ENCODE peak calls at places on chromosomes 12 and 14, in six cellular contexts. One of them, this sample, is unnamed.

GRCh38 chr12:84270470-84271140 is 642.0 kb downstream of the SLC6A15 start:
- DNase-seq in dorsolateral prefrontal cortex: no peak
- DNase-seq in AG10803: no peak
- DNase-seq in CD8-positive, alpha-beta T cell: no peak
- DNase-seq in fibroblast of pulmonary artery: peak; percentile 3
- DNase-seq in upper lobe of right lung: no peak
- DNase-seq in this sample: no peak

GRCh38 chr12:32548691-32549412 is 130.2 kb upstream of the DNM1L start:
- DNase-seq in dorsolateral prefrontal cortex: no peak
- DNase-seq in AG10803: peak; percentile 93
- DNase-seq in CD8-positive, alpha-beta T cell: no peak
- DNase-seq in fibroblast of pulmonary artery: peak; percentile 63
- DNase-seq in upper lobe of right lung: no peak
- DNase-seq in this sample: no peak

GRCh38 chr14:75826599-75826998 is 155.2 kb downstream of the TGFB3 start:
- DNase-seq in dorsolateral prefrontal cortex: no peak
- DNase-seq in AG10803: peak; percentile 31
- DNase-seq in CD8-positive, alpha-beta T cell: no peak
- DNase-seq in fibroblast of pulmonary artery: no peak
- DNase-seq in upper lobe of right lung: no peak
- DNase-seq in this sample: no peak

GRCh38 chr12:85872497-85873091 is 1.5 kb upstream of the NTS start:
- DNase-seq in dorsolateral prefrontal cortex: no peak
- DNase-seq in AG10803: peak; percentile 67
- DNase-seq in CD8-positive, alpha-beta T cell: no peak
- DNase-seq in fibroblast of pulmonary artery: peak; percentile 80
- DNase-seq in upper lobe of right lung: no peak
- DNase-seq in this sample: peak; percentile 26

GRCh38 chr12:21438643-21439042 is 1.2 kb downstream of the PYROXD1 start:
- DNase-seq in dorsolateral prefrontal cortex: no peak
- DNase-seq in AG10803: no peak
- DNase-seq in CD8-positive, alpha-beta T cell: no peak
- DNase-seq in fibroblast of pulmonary artery: peak; percentile 8
- DNase-seq in upper lobe of right lung: no peak
- DNase-seq in this sample: no peak

GRCh38 chr14:98114122-98114895 is 1157.7 kb downstream of the BCL11B start:
- DNase-seq in dorsolateral prefrontal cortex: no peak
- DNase-seq in AG10803: peak; percentile 9
- DNase-seq in CD8-positive, alpha-beta T cell: no peak
- DNase-seq in fibroblast of pulmonary artery: no peak
- DNase-seq in upper lobe of right lung: no peak
- DNase-seq in this sample: no peak

GRCh38 chr12:27474344-27474743 is 27.8 kb downstream of the SMCO2 start:
- DNase-seq in dorsolateral prefrontal cortex: no peak
- DNase-seq in AG10803: peak; percentile 75
- DNase-seq in CD8-positive, alpha-beta T cell: no peak
- DNase-seq in fibroblast of pulmonary artery: peak; percentile 62
- DNase-seq in upper lobe of right lung: no peak
- DNase-seq in this sample: no peak

GRCh38 chr12:2640709-2641108 is 154.1 kb upstream of the FKBP4 start:
- DNase-seq in dorsolateral prefrontal cortex: no peak
- DNase-seq in AG10803: peak; percentile 95
- DNase-seq in CD8-positive, alpha-beta T cell: no peak
- DNase-seq in fibroblast of pulmonary artery: peak; percentile 93
- DNase-seq in upper lobe of right lung: peak; percentile 64
- DNase-seq in this sample: no peak

GRCh38 chr12:4240161-4240783 is 33.3 kb upstream of the CCND2 start:
- DNase-seq in dorsolateral prefrontal cortex: no peak
- DNase-seq in AG10803: no peak
- DNase-seq in CD8-positive, alpha-beta T cell: no peak
- DNase-seq in fibroblast of pulmonary artery: no peak
- DNase-seq in upper lobe of right lung: no peak
- DNase-seq in this sample: no peak

GRCh38 chr12:132869551-132869950 is 17.9 kb downstream of the CHFR start:
- DNase-seq in dorsolateral prefrontal cortex: no peak
- DNase-seq in AG10803: no peak
- DNase-seq in CD8-positive, alpha-beta T cell: no peak
- DNase-seq in fibroblast of pulmonary artery: no peak
- DNase-seq in upper lobe of right lung: no peak
- DNase-seq in this sample: no peak

GRCh38 chr12:30010071-30011052 is 226.6 kb upstream of the TMTC1 start:
- DNase-seq in dorsolateral prefrontal cortex: no peak
- DNase-seq in AG10803: no peak
- DNase-seq in CD8-positive, alpha-beta T cell: no peak
- DNase-seq in fibroblast of pulmonary artery: no peak
- DNase-seq in upper lobe of right lung: no peak
- DNase-seq in this sample: no peak

GRCh38 chr12:113254298-113254697 is 33.0 kb downstream of the TPCN1 start:
- DNase-seq in dorsolateral prefrontal cortex: no peak
- DNase-seq in AG10803: no peak
- DNase-seq in CD8-positive, alpha-beta T cell: no peak
- DNase-seq in fibroblast of pulmonary artery: no peak
- DNase-seq in upper lobe of right lung: no peak
- DNase-seq in this sample: no peak

DNA sequence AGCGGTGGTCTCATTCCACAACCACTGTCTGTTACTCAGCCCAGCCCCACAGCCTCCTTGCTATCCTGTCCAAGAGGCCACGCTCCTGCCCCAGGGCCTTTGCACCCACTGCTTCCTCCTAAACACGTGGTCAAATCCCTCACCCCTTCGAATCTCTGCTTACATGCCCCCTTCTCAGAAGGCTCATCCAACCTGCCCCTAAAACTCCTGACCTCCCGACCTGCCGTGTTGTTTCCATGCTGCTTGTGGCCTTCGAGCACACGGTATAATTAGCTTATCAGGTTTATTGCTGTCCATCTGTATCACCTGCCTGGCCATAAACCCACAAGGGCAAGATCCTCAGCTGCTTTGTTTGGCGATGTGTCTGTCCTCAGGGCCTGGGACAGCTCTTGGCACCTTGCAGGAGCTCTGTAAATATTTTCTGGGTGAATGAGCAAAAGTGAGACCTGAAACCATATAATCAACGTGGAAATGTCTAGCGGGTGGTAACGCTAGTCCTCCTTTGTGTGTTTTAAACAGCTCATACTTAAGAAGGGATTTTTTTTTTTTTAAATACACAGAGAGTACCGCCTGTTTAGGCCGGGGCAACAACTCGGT is 36.0 kb downstream of the SCARB1 start:
- DNase-seq in dorsolateral prefrontal cortex: no peak
- DNase-seq in AG10803: no peak
- DNase-seq in CD8-positive, alpha-beta T cell: no peak
- DNase-seq in fibroblast of pulmonary artery: no peak
- DNase-seq in upper lobe of right lung: no peak
- DNase-seq in this sample: peak; percentile 63
- TF ChIP-seq CTCF in dorsolateral prefrontal cortex: no peak
- TF ChIP-seq CTCF in AG10803: no peak
- TF ChIP-seq CTCF in CD8-positive, alpha-beta T cell: no peak
- TF ChIP-seq CTCF in fibroblast of pulmonary artery: no peak
- TF ChIP-seq CTCF in upper lobe of right lung: no peak
- TF ChIP-seq CTCF in this sample: no peak

DNA sequence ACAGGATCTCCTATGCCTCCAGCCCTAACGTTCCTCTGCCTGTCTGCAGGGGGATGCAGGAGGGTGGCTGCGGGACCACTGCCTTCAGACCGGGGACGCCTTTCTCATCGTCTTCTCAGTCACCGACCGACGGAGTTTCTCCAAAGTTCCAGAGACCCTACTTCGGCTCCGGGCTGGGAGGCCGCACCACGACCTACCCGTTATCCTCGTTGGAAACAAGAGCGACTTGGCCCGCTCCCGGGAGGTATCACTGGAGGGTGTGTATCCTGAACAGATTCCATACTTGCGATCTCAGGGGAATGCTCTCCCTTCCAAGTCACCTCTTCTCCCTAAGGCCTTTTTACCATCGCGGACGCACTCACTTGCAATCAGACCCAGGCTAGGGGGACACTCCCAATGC is 3.0 kb downstream of the REM2 start:
- DNase-seq in dorsolateral prefrontal cortex: no peak
- DNase-seq in AG10803: no peak
- DNase-seq in CD8-positive, alpha-beta T cell: no peak
- DNase-seq in fibroblast of pulmonary artery: no peak
- DNase-seq in upper lobe of right lung: no peak
- DNase-seq in this sample: no peak
- H3K4me3 ChIP-seq in dorsolateral prefrontal cortex: no peak overlapping the region
- H3K4me3 ChIP-seq in AG10803: no peak overlapping the region
- H3K4me3 ChIP-seq in CD8-positive, alpha-beta T cell: no peak overlapping the region
- H3K4me3 ChIP-seq in fibroblast of pulmonary artery: peak overlapping the region; percentile 69
- H3K4me3 ChIP-seq in upper lobe of right lung: peak overlapping the region; percentile 68
- H3K4me3 ChIP-seq in this sample: peak overlapping the region; percentile 79

GRCh38 chr14:58244556-58245387 is at the start of gene PSMA3:
- DNase-seq in dorsolateral prefrontal cortex: peak; percentile 92
- DNase-seq in AG10803: peak; percentile 96
- DNase-seq in CD8-positive, alpha-beta T cell: peak; percentile 94
- DNase-seq in fibroblast of pulmonary artery: peak; percentile 96
- DNase-seq in upper lobe of right lung: peak; percentile 99
- DNase-seq in this sample: peak; percentile 90
- TF ChIP-seq CTCF in dorsolateral prefrontal cortex: peak; percentile 36
- TF ChIP-seq CTCF in AG10803: peak; percentile 29
- TF ChIP-seq CTCF in CD8-positive, alpha-beta T cell: no peak
- TF ChIP-seq CTCF in fibroblast of pulmonary artery: no peak
- TF ChIP-seq CTCF in upper lobe of right lung: no peak
- TF ChIP-seq CTCF in this sample: no peak

GRCh38 chr12:123670882-123671728 is at the start of gene TCTN2:
- DNase-seq in dorsolateral prefrontal cortex: peak; percentile 94
- DNase-seq in AG10803: peak; percentile 91
- DNase-seq in CD8-positive, alpha-beta T cell: peak; percentile 86
- DNase-seq in fibroblast of pulmonary artery: peak; percentile 90
- DNase-seq in upper lobe of right lung: peak; percentile 98
- DNase-seq in this sample: peak; percentile 74

GRCh38 chr12:123671876-123672275 is 963 bp downstream of the TCTN2 start:
- DNase-seq in dorsolateral prefrontal cortex: no peak
- DNase-seq in AG10803: peak; percentile 3
- DNase-seq in CD8-positive, alpha-beta T cell: no peak
- DNase-seq in fibroblast of pulmonary artery: no peak
- DNase-seq in upper lobe of right lung: no peak
- DNase-seq in this sample: no peak

GRCh38 chr12:123667771-123668170 is 3.1 kb upstream of the TCTN2 start:
- DNase-seq in dorsolateral prefrontal cortex: no peak
- DNase-seq in AG10803: no peak
- DNase-seq in CD8-positive, alpha-beta T cell: no peak
- DNase-seq in fibroblast of pulmonary artery: no peak
- DNase-seq in upper lobe of right lung: no peak
- DNase-seq in this sample: no peak
- H3K4me3 ChIP-seq in dorsolateral prefrontal cortex: no peak overlapping the region
- H3K4me3 ChIP-seq in AG10803: no peak overlapping the region
- H3K4me3 ChIP-seq in CD8-positive, alpha-beta T cell: no peak overlapping the region
- H3K4me3 ChIP-seq in fibroblast of pulmonary artery: no peak overlapping the region
- H3K4me3 ChIP-seq in upper lobe of right lung: no peak overlapping the region
- H3K4me3 ChIP-seq in this sample: no peak overlapping the region

GRCh38 chr14:25136811-25137210 is 86.9 kb upstream of the STXBP6 start:
- DNase-seq in dorsolateral prefrontal cortex: no peak
- DNase-seq in AG10803: no peak
- DNase-seq in CD8-positive, alpha-beta T cell: no peak
- DNase-seq in fibroblast of pulmonary artery: no peak
- DNase-seq in upper lobe of right lung: no peak
- DNase-seq in this sample: no peak
- TF ChIP-seq CTCF in dorsolateral prefrontal cortex: no peak
- TF ChIP-seq CTCF in AG10803: no peak
- TF ChIP-seq CTCF in CD8-positive, alpha-beta T cell: no peak
- TF ChIP-seq CTCF in fibroblast of pulmonary artery: no peak
- TF ChIP-seq CTCF in upper lobe of right lung: no peak
- TF ChIP-seq CTCF in this sample: no peak

DNA sequence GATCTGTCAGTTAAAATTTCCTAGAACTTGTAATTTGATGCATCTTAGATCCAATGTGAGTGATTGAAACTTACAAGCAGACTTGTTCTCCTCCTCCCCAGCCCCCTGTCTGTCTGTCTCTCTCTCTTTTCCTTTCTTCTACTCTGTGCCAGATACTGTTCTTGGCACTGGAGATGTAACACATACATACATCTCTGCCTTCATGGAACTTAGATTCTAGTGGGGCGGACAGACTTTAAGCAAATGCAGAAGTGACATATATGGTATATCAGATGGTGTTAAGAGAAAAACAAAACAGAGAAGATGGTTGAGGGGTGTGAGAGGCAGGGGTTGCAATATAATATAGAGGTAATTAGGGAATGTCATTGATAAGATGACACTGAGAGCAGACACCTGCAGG is 6.6 kb downstream of the CHST11 start:
- DNase-seq in dorsolateral prefrontal cortex: no peak
- DNase-seq in AG10803: no peak
- DNase-seq in CD8-positive, alpha-beta T cell: no peak
- DNase-seq in fibroblast of pulmonary artery: no peak
- DNase-seq in upper lobe of right lung: no peak
- DNase-seq in this sample: no peak
- H3K4me3 ChIP-seq in dorsolateral prefrontal cortex: no peak overlapping the region
- H3K4me3 ChIP-seq in AG10803: no peak overlapping the region
- H3K4me3 ChIP-seq in CD8-positive, alpha-beta T cell: no peak overlapping the region
- H3K4me3 ChIP-seq in fibroblast of pulmonary artery: no peak overlapping the region
- H3K4me3 ChIP-seq in upper lobe of right lung: no peak overlapping the region
- H3K4me3 ChIP-seq in this sample: no peak overlapping the region

GRCh38 chr14:23208286-23208685 is 24.8 kb upstream of the SLC7A8 start:
- DNase-seq in dorsolateral prefrontal cortex: no peak
- DNase-seq in AG10803: no peak
- DNase-seq in CD8-positive, alpha-beta T cell: no peak
- DNase-seq in fibroblast of pulmonary artery: no peak
- DNase-seq in upper lobe of right lung: no peak
- DNase-seq in this sample: no peak

GRCh38 chr14:23207146-23207540 is 23.7 kb upstream of the SLC7A8 start:
- DNase-seq in dorsolateral prefrontal cortex: no peak
- DNase-seq in AG10803: no peak
- DNase-seq in CD8-positive, alpha-beta T cell: no peak
- DNase-seq in fibroblast of pulmonary artery: no peak
- DNase-seq in upper lobe of right lung: no peak
- DNase-seq in this sample: no peak

GRCh38 chr14:23206422-23207145 is 23.1 kb upstream of the SLC7A8 start:
- DNase-seq in dorsolateral prefrontal cortex: no peak
- DNase-seq in AG10803: no peak
- DNase-seq in CD8-positive, alpha-beta T cell: no peak
- DNase-seq in fibroblast of pulmonary artery: no peak
- DNase-seq in upper lobe of right lung: no peak
- DNase-seq in this sample: no peak

GRCh38 chr14:23215421-23215820 is 22.3 kb upstream of the RNF212B start:
- DNase-seq in dorsolateral prefrontal cortex: no peak
- DNase-seq in AG10803: no peak
- DNase-seq in CD8-positive, alpha-beta T cell: no peak
- DNase-seq in fibroblast of pulmonary artery: no peak
- DNase-seq in upper lobe of right lung: no peak
- DNase-seq in this sample: no peak

DNA sequence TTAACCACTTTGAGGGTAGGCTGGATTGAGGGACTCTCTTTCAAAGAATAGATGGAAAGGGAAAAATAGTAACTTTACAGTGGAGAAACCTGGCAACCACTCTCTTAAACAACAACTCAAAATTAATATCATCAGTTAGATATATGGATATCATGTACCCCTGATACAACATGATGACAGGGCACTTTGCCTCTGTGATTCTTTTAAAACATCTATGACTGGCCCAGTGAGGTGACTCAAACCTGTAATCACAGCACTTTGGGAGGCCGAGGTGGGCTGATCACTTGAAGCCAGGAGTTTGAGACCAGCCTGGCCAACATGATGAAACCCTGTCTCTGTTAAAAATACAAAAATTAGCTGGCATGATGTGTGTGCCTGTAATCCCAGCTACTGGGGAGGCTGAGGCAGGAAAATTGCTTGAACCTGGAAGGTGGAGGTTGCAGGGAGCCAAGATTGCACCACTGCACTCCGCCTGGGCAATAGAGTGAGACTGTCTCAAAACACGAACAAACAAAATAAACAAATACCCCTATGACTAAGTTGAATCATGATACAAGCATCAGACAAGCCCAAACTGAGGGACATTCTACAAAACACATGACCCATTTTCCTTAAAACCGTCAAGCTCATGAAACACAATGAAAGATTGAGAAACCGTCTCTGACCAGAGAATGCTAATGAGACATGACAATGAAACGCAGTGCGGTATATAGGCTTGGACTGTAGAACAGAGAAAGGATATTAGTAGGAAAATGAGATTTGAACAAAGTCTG is 26.4 kb upstream of the SLC7A8 start:
- DNase-seq in dorsolateral prefrontal cortex: no peak
- DNase-seq in AG10803: no peak
- DNase-seq in CD8-positive, alpha-beta T cell: no peak
- DNase-seq in fibroblast of pulmonary artery: peak; percentile 3
- DNase-seq in upper lobe of right lung: no peak
- DNase-seq in this sample: no peak
- TF ChIP-seq CTCF in dorsolateral prefrontal cortex: no peak
- TF ChIP-seq CTCF in AG10803: no peak
- TF ChIP-seq CTCF in CD8-positive, alpha-beta T cell: no peak
- TF ChIP-seq CTCF in fibroblast of pulmonary artery: no peak
- TF ChIP-seq CTCF in upper lobe of right lung: no peak
- TF ChIP-seq CTCF in this sample: no peak

This sample was measured in LNCaP clone FGC.